ENCODE peak calls at places on chromosomes 12 and 14, in nine cellular contexts. E, O, M, U, I, A, Z, Q and R are unnamed samples.

GRCh38 chr14:58362798-58363412 is 32.8 kb upstream of the TOMM20L start:
- DNase-seq in E (peak), O (peak), M (peak), U (no peak), I (peak), A (no peak), Z (no peak), Q (no peak), R (no peak)

GRCh38 chr12:28872654-28873268 is 276.3 kb upstream of the FAR2 start:
- DNase-seq in E (peak), O (peak), M (peak), U (peak), I (peak), A (peak), Z (peak), Q (no peak), R (peak)

GRCh38 chr12:94134226-94134795 is 14.1 kb upstream of the PLXNC1 start:
- DNase-seq in E (peak), O (peak), M (peak), U (no peak), I (peak), A (no peak), Z (no peak), Q (no peak), R (peak)

GRCh38 chr12:112170376-112170775 is 45.0 kb downstream of the TRAFD1 start:
- DNase-seq in E (peak), O (no peak), M (peak), U (peak), I (peak), A (no peak), Z (no peak), Q (peak), R (peak)

GRCh38 chr12:28121899-28122655 is 68.2 kb upstream of the CCDC91 start:
- DNase-seq in E (no peak), O (no peak), M (no peak), U (no peak), I (no peak), A (no peak), Z (no peak), Q (no peak), R (no peak)

GRCh38 chr12:93790472-93791152 is 113.4 kb downstream of the CRADD start:
- DNase-seq in E (peak), O (no peak), M (peak), U (no peak), I (no peak), A (no peak), Z (no peak), Q (no peak), R (no peak)

GRCh38 chr14:100621806-100622205 is 34.6 kb upstream of the BEGAIN start:
- DNase-seq in E (peak), O (peak), M (no peak), U (no peak), I (no peak), A (no peak), Z (no peak), Q (no peak), R (no peak)

GRCh38 chr14:70655110-70655826 is 13.6 kb downstream of the TTC9 start:
- DNase-seq in E (no peak), O (no peak), M (no peak), U (no peak), I (no peak), A (no peak), Z (no peak), Q (no peak), R (peak)

GRCh38 chr12:117850048-117850447 is 118.7 kb downstream of the KSR2 start:
- DNase-seq in E (peak), O (peak), M (peak), U (peak), I (peak), A (no peak), Z (peak), Q (no peak), R (peak)

DNA sequence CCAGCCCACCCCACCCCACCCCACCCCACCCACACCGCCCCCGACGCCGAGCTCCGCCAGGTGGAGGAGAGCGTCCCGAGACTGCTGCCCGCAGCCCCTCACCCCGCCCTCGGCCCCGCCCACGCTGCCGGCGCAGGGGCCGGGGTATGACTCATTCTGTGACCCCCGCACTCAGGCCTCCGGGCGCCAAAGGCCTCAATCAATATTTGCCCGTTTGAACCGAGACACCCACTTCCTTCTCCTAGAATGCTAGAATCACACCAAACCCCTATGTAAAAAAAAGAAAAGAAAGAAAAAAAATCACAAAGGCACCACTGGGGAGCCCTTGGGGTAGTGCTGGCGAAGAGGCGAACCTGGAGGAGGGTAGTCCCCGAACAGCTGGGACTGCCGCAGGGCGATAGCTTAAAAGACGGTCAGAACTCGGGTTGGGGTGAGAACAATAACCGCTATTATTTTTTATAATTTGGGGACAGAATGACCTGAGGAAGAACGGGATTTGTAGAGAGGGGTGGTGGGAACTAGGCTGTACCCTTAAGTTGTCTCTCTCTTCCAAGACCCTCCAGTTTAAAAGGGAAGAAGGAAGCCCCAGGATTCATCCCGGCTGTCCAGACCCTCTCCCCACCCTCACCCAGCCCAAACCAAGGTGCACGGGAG is 894 bp downstream of the KRT8 start:
- DNase-seq in E (peak), O (no peak), M (no peak), U (peak), I (peak), A (peak), Z (peak), Q (no peak), R (peak)
- TF ChIP-seq CTCF in E (no peak), O (no peak), M (no peak), U (no peak), I (no peak), A (no peak), Z (no peak), Q (no peak), R (no peak)

DNA sequence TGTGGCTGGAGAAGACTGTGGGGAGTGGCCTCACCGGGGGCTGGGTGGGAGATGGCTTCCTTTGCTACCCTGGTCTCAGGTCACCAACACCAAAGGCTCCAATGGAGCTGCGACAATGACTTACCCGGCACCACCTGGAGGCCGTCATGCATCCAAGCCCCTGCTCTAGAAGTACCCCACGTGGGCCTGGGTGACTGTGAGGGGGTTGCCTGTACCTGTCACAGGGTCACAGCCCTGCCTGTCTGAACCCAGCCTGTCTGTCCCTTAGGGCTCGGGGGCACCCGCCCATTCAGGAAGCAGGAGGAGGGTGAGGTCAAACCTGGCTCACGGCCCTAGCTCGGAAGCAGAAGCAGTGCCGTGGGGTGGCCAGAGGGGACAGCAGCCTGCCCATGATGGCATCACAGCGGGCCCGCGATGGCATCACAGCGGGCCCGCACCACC is 18.9 kb downstream of the ABCB9 start:
- DNase-seq in E (no peak), O (no peak), M (no peak), U (no peak), I (no peak), A (peak), Z (no peak), Q (no peak), R (no peak)
- TF ChIP-seq CTCF in E (no peak), O (no peak), M (no peak), U (no peak), I (no peak), A (peak), Z (no peak), Q (peak), R (no peak)

GRCh38 chr12:106120578-106121105 is 18.1 kb downstream of the NUAK1 start:
- DNase-seq in E (peak), O (no peak), M (no peak), U (no peak), I (peak), A (peak), Z (no peak), Q (no peak), R (no peak)
- TF ChIP-seq CTCF in E (no peak), O (no peak), M (no peak), U (no peak), I (no peak), A (no peak), Z (no peak), Q (no peak), R (no peak)

GRCh38 chr12:56631790-56632700 is 1.9 kb upstream of the BAZ2A start:
- DNase-seq in E (peak), O (no peak), M (no peak), U (peak), I (peak), A (peak), Z (peak), Q (peak), R (peak)
- TF ChIP-seq CTCF in E (no peak), O (no peak), M (no peak), U (no peak), I (no peak), A (no peak), Z (no peak), Q (no peak), R (no peak)

DNA sequence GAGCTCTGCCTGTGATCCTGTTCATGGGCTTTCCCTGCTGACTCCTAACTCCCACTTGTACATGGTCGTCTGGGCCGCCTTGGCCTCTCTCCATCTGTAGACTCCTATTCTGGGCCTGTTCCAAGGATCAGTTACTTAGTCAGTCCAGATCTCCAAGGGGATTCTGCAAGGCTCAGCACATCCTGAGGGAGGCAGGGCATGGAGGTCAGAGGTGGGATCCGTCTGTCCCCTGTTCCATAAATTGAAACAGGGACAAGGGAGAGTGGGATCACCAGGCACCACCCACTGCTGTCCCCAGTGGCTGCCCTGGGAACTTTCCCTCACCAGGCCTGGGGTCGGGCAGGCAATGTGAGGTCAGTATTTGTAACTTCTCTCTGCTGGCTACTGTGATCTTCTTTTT is 43.5 kb downstream of the KCTD10 start:
- DNase-seq in E (no peak), O (no peak), M (no peak), U (peak), I (peak), A (peak), Z (no peak), Q (no peak), R (peak)
- TF ChIP-seq CTCF in E (no peak), O (peak), M (peak), U (peak), I (peak), A (peak), Z (peak), Q (peak), R (peak)

GRCh38 chr12:41636658-41637057 is 448.5 kb downstream of the PDZRN4 start:
- DNase-seq in E (no peak), O (no peak), M (no peak), U (no peak), I (no peak), A (no peak), Z (no peak), Q (no peak), R (no peak)

GRCh38 chr12:41634096-41634495 is 446.0 kb downstream of the PDZRN4 start:
- DNase-seq in E (no peak), O (no peak), M (no peak), U (no peak), I (no peak), A (no peak), Z (no peak), Q (no peak), R (no peak)

GRCh38 chr12:41635731-41636130 is 447.6 kb downstream of the PDZRN4 start:
- DNase-seq in E (no peak), O (no peak), M (no peak), U (no peak), I (no peak), A (no peak), Z (no peak), Q (no peak), R (no peak)
- TF ChIP-seq CTCF in E (no peak), O (no peak), M (no peak), U (no peak), I (no peak), A (no peak), Z (no peak), Q (no peak), R (no peak)

DNA sequence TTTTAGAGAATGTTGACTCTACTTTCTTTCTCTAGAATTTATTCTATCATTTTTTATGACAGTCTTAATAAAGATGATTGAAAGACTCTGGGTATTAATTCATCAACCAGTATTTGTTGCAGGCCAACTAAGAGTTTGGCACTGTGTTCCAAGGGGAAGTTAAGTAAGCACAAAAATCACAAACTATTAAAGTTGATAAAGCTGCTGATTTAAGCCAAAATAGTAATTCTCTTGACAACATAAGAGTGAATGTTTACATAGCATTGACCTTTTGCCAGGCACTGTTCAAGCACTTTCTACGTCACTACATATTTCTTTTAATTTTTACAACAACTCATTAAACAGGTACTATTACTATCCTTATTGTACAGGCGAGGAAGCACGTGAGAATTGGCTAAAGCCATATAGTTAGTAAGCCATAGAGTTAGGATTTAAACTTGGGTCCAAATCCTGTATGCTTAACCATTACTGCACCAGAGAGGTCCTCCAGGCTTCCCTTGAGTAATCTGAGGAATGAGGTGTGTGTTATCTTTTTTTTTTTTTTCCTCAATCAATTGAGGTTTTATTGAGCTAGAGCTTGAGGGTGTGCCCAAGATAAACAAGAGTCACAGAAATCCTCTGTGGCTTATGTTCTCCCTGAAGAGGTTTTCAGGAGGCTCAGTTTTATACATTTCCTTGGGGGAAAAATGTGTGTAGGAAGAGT is 1009.6 kb downstream of the DIO2 start:
- DNase-seq in E (no peak), O (no peak), M (no peak), U (no peak), I (peak), A (no peak), Z (no peak), Q (no peak), R (no peak)
- TF ChIP-seq CTCF in E (no peak), O (no peak), M (no peak), U (no peak), I (no peak), A (no peak), Z (no peak), Q (no peak), R (no peak)